ENCODE peak calls at places on chromosomes 2 and 18, in ten cellular contexts. One of them, this sample, is unnamed.

GRCh38 chr2:173432049-173432754 is 77.5 kb downstream of the CDCA7 start:
- DNase-seq in DND-41: no peak
- DNase-seq in dorsolateral prefrontal cortex: no peak
- DNase-seq in esophagus squamous epithelium: no peak
- DNase-seq in fibroblast of mammary gland: peak; percentile 48
- DNase-seq in HFFc6: peak; percentile 32
- DNase-seq in AG09309: peak; percentile 23
- DNase-seq in adrenal gland: no peak
- DNase-seq in OCI-LY7: no peak
- DNase-seq in thoracic aorta: no peak
- DNase-seq in this sample: no peak

GRCh38 chr2:175976758-175977157 is 25.3 kb downstream of the LNPK start:
- DNase-seq in AG09309: no peak
- DNase-seq in thoracic aorta: no peak
- DNase-seq in HFFc6: peak; percentile 17
- DNase-seq in DND-41: no peak
- DNase-seq in fibroblast of mammary gland: peak; percentile 31
- DNase-seq in OCI-LY7: no peak
- DNase-seq in adrenal gland: no peak
- DNase-seq in dorsolateral prefrontal cortex: no peak
- DNase-seq in esophagus squamous epithelium: no peak
- DNase-seq in this sample: no peak

GRCh38 chr2:208062113-208062512 is 36.8 kb upstream of the PLEKHM3 start:
- DNase-seq in fibroblast of mammary gland: peak; percentile 60
- DNase-seq in HFFc6: peak; percentile 52
- DNase-seq in AG09309: no peak
- DNase-seq in esophagus squamous epithelium: no peak
- DNase-seq in adrenal gland: no peak
- DNase-seq in OCI-LY7: peak; percentile 44
- DNase-seq in dorsolateral prefrontal cortex: no peak
- DNase-seq in DND-41: peak; percentile 7
- DNase-seq in thoracic aorta: no peak
- DNase-seq in this sample: peak; percentile 26

GRCh38 chr2:98448441-98449145 is 3.9 kb downstream of the INPP4A start:
- DNase-seq in fibroblast of mammary gland: no peak
- DNase-seq in esophagus squamous epithelium: no peak
- DNase-seq in DND-41: peak; percentile 66
- DNase-seq in AG09309: no peak
- DNase-seq in adrenal gland: no peak
- DNase-seq in OCI-LY7: no peak
- DNase-seq in HFFc6: no peak
- DNase-seq in thoracic aorta: no peak
- DNase-seq in dorsolateral prefrontal cortex: no peak
- DNase-seq in this sample: peak; percentile 44

GRCh38 chr2:148882051-148882450 is 7.0 kb downstream of the KIF5C start:
- DNase-seq in esophagus squamous epithelium: no peak
- DNase-seq in dorsolateral prefrontal cortex: no peak
- DNase-seq in AG09309: no peak
- DNase-seq in HFFc6: no peak
- DNase-seq in OCI-LY7: no peak
- DNase-seq in thoracic aorta: no peak
- DNase-seq in adrenal gland: no peak
- DNase-seq in fibroblast of mammary gland: no peak
- DNase-seq in DND-41: no peak
- DNase-seq in this sample: no peak

GRCh38 chr2:9145752-9146430 is 60.7 kb upstream of the ASAP2 start:
- DNase-seq in fibroblast of mammary gland: no peak
- DNase-seq in DND-41: no peak
- DNase-seq in OCI-LY7: no peak
- DNase-seq in esophagus squamous epithelium: no peak
- DNase-seq in thoracic aorta: no peak
- DNase-seq in HFFc6: no peak
- DNase-seq in adrenal gland: no peak
- DNase-seq in dorsolateral prefrontal cortex: no peak
- DNase-seq in AG09309: no peak
- DNase-seq in this sample: no peak

GRCh38 chr2:160279813-160280465 is 79.9 kb upstream of the ITGB6 start:
- DNase-seq in esophagus squamous epithelium: no peak
- DNase-seq in AG09309: no peak
- DNase-seq in OCI-LY7: no peak
- DNase-seq in DND-41: no peak
- DNase-seq in dorsolateral prefrontal cortex: no peak
- DNase-seq in thoracic aorta: no peak
- DNase-seq in HFFc6: peak; percentile 72
- DNase-seq in fibroblast of mammary gland: peak; percentile 69
- DNase-seq in adrenal gland: no peak
- DNase-seq in this sample: no peak

GRCh38 chr2:236078675-236079255 is 89.4 kb downstream of the GBX2 start:
- DNase-seq in DND-41: no peak
- DNase-seq in OCI-LY7: no peak
- DNase-seq in adrenal gland: no peak
- DNase-seq in dorsolateral prefrontal cortex: no peak
- DNase-seq in fibroblast of mammary gland: no peak
- DNase-seq in esophagus squamous epithelium: no peak
- DNase-seq in AG09309: no peak
- DNase-seq in thoracic aorta: no peak
- DNase-seq in HFFc6: no peak
- DNase-seq in this sample: no peak

GRCh38 chr2:128466377-128467175 is 147.9 kb upstream of the HS6ST1 start:
- DNase-seq in OCI-LY7: no peak
- DNase-seq in HFFc6: no peak
- DNase-seq in AG09309: no peak
- DNase-seq in adrenal gland: peak; percentile 90
- DNase-seq in dorsolateral prefrontal cortex: no peak
- DNase-seq in fibroblast of mammary gland: no peak
- DNase-seq in esophagus squamous epithelium: no peak
- DNase-seq in thoracic aorta: peak; percentile 47
- DNase-seq in DND-41: peak; percentile 11
- DNase-seq in this sample: no peak

GRCh38 chr18:61869631-61870030 is 23.2 kb downstream of the RNF152 start:
- DNase-seq in adrenal gland: no peak
- DNase-seq in HFFc6: no peak
- DNase-seq in fibroblast of mammary gland: no peak
- DNase-seq in thoracic aorta: no peak
- DNase-seq in dorsolateral prefrontal cortex: no peak
- DNase-seq in esophagus squamous epithelium: no peak
- DNase-seq in OCI-LY7: no peak
- DNase-seq in DND-41: no peak
- DNase-seq in AG09309: no peak
- DNase-seq in this sample: no peak

GRCh38 chr2:38947241-38948239 is 57.9 kb downstream of the ARHGEF33 start:
- DNase-seq in dorsolateral prefrontal cortex: peak; percentile 78
- DNase-seq in HFFc6: peak; percentile 85
- DNase-seq in adrenal gland: peak; percentile 86
- DNase-seq in OCI-LY7: peak; percentile 84
- DNase-seq in fibroblast of mammary gland: peak; percentile 74
- DNase-seq in esophagus squamous epithelium: no peak
- DNase-seq in AG09309: peak; percentile 23
- DNase-seq in thoracic aorta: peak; percentile 52
- DNase-seq in DND-41: peak; percentile 74
- DNase-seq in this sample: peak; percentile 89

GRCh38 chr2:160256511-160256910 is 56.4 kb upstream of the ITGB6 start:
- DNase-seq in HFFc6: no peak
- DNase-seq in OCI-LY7: no peak
- DNase-seq in adrenal gland: no peak
- DNase-seq in fibroblast of mammary gland: no peak
- DNase-seq in AG09309: no peak
- DNase-seq in dorsolateral prefrontal cortex: no peak
- DNase-seq in thoracic aorta: no peak
- DNase-seq in esophagus squamous epithelium: no peak
- DNase-seq in DND-41: no peak
- DNase-seq in this sample: no peak

GRCh38 chr2:96811916-96812315 is 4.2 kb upstream of the CNNM3 start:
- DNase-seq in esophagus squamous epithelium: no peak
- DNase-seq in adrenal gland: no peak
- DNase-seq in fibroblast of mammary gland: peak; percentile 87
- DNase-seq in thoracic aorta: no peak
- DNase-seq in dorsolateral prefrontal cortex: no peak
- DNase-seq in AG09309: no peak
- DNase-seq in DND-41: no peak
- DNase-seq in HFFc6: no peak
- DNase-seq in OCI-LY7: no peak
- DNase-seq in this sample: no peak

GRCh38 chr18:37343542-37343851 is 222.1 kb downstream of the CELF4 start:
- DNase-seq in adrenal gland: no peak
- DNase-seq in thoracic aorta: no peak
- DNase-seq in dorsolateral prefrontal cortex: no peak
- DNase-seq in OCI-LY7: no peak
- DNase-seq in fibroblast of mammary gland: no peak
- DNase-seq in AG09309: no peak
- DNase-seq in DND-41: no peak
- DNase-seq in esophagus squamous epithelium: no peak
- DNase-seq in HFFc6: no peak
- DNase-seq in this sample: no peak
- TF ChIP-seq CTCF in adrenal gland: no peak
- TF ChIP-seq CTCF in thoracic aorta: no peak
- TF ChIP-seq CTCF in dorsolateral prefrontal cortex: no peak
- TF ChIP-seq CTCF in OCI-LY7: peak; percentile 10
- TF ChIP-seq CTCF in fibroblast of mammary gland: no peak
- TF ChIP-seq CTCF in AG09309: no peak
- TF ChIP-seq CTCF in DND-41: no peak
- TF ChIP-seq CTCF in esophagus squamous epithelium: no peak
- TF ChIP-seq CTCF in HFFc6: peak; percentile 15
- TF ChIP-seq CTCF in this sample: no peak

GRCh38 chr2:209574515-209574914 is 150.7 kb downstream of the MAP2 start:
- DNase-seq in fibroblast of mammary gland: no peak
- DNase-seq in DND-41: no peak
- DNase-seq in adrenal gland: no peak
- DNase-seq in AG09309: no peak
- DNase-seq in HFFc6: no peak
- DNase-seq in thoracic aorta: no peak
- DNase-seq in dorsolateral prefrontal cortex: no peak
- DNase-seq in esophagus squamous epithelium: no peak
- DNase-seq in OCI-LY7: no peak
- DNase-seq in this sample: no peak

GRCh38 chr2:209579236-209579749 is 155.4 kb downstream of the MAP2 start:
- DNase-seq in AG09309: no peak
- DNase-seq in DND-41: no peak
- DNase-seq in OCI-LY7: no peak
- DNase-seq in esophagus squamous epithelium: no peak
- DNase-seq in adrenal gland: peak; percentile 22
- DNase-seq in thoracic aorta: no peak
- DNase-seq in fibroblast of mammary gland: peak; percentile 4
- DNase-seq in HFFc6: peak; percentile 5
- DNase-seq in dorsolateral prefrontal cortex: peak; percentile 50
- DNase-seq in this sample: no peak

GRCh38 chr2:209578394-209579006 is 154.7 kb downstream of the MAP2 start:
- DNase-seq in OCI-LY7: no peak
- DNase-seq in esophagus squamous epithelium: no peak
- DNase-seq in AG09309: no peak
- DNase-seq in DND-41: no peak
- DNase-seq in dorsolateral prefrontal cortex: no peak
- DNase-seq in adrenal gland: no peak
- DNase-seq in HFFc6: no peak
- DNase-seq in fibroblast of mammary gland: no peak
- DNase-seq in thoracic aorta: no peak
- DNase-seq in this sample: no peak

DNA sequence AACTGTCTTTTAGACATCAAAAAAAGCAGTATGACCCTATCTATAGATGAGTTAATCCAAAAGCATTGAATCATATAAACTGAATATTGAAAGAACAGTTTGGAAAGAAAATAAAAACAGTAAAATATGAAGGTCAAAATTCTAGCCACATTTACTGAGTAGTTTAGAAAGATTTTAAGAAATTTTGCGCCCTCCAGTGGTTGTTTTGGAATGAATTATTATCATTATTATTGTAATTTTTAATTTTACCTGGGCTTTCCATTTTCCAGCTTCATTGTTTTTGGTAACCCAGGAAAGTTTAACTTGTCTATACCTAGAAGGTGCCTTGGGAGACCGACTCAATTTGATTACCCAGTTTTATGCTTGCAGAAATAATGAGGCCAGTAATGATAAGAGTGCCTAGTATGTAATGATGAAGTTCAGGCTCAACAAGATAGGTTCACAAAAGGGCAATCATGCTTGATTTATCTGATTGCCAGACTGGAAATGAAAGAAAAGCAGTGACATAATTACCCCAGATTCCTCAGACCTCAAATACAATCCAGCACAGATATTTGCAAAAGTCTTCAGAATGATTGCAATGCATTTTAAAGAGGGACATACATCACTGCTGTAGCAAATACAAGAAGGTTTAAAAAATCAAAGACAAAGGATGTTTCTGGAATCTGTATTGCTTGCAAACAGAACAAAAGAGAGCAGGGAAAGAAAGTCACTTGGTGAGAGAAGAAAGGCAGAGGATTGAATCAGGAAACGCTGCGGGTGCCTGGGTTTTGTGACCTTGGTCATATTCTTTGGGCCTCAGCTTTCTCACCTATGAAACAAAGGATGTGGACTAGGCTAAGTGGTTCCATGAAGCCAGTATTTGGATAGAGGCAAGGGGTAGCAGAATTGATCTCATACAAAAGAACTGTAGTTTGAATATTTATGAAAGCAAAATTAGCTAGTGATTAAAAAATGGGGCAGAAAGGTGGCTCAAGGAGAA is 153.8 kb downstream of the MAP2 start:
- DNase-seq in dorsolateral prefrontal cortex: no peak
- DNase-seq in DND-41: no peak
- DNase-seq in HFFc6: peak; percentile 13
- DNase-seq in adrenal gland: no peak
- DNase-seq in thoracic aorta: no peak
- DNase-seq in AG09309: no peak
- DNase-seq in esophagus squamous epithelium: no peak
- DNase-seq in OCI-LY7: peak; percentile 23
- DNase-seq in fibroblast of mammary gland: peak; percentile 31
- DNase-seq in this sample: no peak
- TF ChIP-seq CTCF in dorsolateral prefrontal cortex: peak; percentile 58
- TF ChIP-seq CTCF in DND-41: peak; percentile 47
- TF ChIP-seq CTCF in HFFc6: peak; percentile 87
- TF ChIP-seq CTCF in adrenal gland: peak; percentile 21
- TF ChIP-seq CTCF in thoracic aorta: peak; percentile 47
- TF ChIP-seq CTCF in AG09309: peak; percentile 18
- TF ChIP-seq CTCF in esophagus squamous epithelium: no peak
- TF ChIP-seq CTCF in OCI-LY7: peak; percentile 80
- TF ChIP-seq CTCF in fibroblast of mammary gland: peak; percentile 31
- TF ChIP-seq CTCF in this sample: peak; percentile 46

GRCh38 chr2:30147715-30148611 is 1.2 kb downstream of the YPEL5 start:
- DNase-seq in OCI-LY7: peak; percentile 84
- DNase-seq in thoracic aorta: peak; percentile 29
- DNase-seq in DND-41: peak; percentile 75
- DNase-seq in dorsolateral prefrontal cortex: peak; percentile 61
- DNase-seq in adrenal gland: peak; percentile 75
- DNase-seq in esophagus squamous epithelium: no peak
- DNase-seq in HFFc6: peak; percentile 30
- DNase-seq in fibroblast of mammary gland: peak; percentile 34
- DNase-seq in AG09309: no peak
- DNase-seq in this sample: peak; percentile 83
- TF ChIP-seq CTCF in OCI-LY7: peak; percentile 73
- TF ChIP-seq CTCF in thoracic aorta: peak; percentile 30
- TF ChIP-seq CTCF in DND-41: peak; percentile 49
- TF ChIP-seq CTCF in dorsolateral prefrontal cortex: peak; percentile 36
- TF ChIP-seq CTCF in adrenal gland: no peak
- TF ChIP-seq CTCF in esophagus squamous epithelium: peak; percentile 15
- TF ChIP-seq CTCF in HFFc6: peak; percentile 81
- TF ChIP-seq CTCF in fibroblast of mammary gland: no peak
- TF ChIP-seq CTCF in AG09309: peak; percentile 26
- TF ChIP-seq CTCF in this sample: peak; percentile 60

DNA sequence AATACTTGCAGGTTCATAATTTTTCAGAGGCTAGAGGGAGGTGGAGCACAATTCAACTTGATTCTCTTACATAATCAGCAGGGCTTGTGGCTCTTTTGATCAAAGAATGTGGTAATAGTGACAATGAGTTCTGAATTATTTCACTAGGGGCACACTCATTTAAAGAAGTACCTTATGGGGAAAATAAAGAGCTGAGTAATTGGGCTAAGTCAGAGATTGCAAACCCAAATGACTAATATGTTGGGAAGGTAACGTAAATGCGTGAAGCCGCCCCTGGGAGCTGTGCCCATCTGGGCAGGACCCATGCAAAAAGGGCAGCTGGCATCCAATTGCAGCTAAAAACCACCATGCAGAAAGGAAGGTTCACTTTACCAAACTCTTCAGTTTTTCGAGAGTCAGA is 35.3 kb downstream of the NCKAP5 start:
- DNase-seq in HFFc6: peak; percentile 32
- DNase-seq in dorsolateral prefrontal cortex: no peak
- DNase-seq in DND-41: no peak
- DNase-seq in fibroblast of mammary gland: peak; percentile 0
- DNase-seq in thoracic aorta: no peak
- DNase-seq in OCI-LY7: no peak
- DNase-seq in esophagus squamous epithelium: no peak
- DNase-seq in AG09309: peak; percentile 25
- DNase-seq in adrenal gland: no peak
- DNase-seq in this sample: no peak
- TF ChIP-seq CTCF in HFFc6: peak; percentile 42
- TF ChIP-seq CTCF in dorsolateral prefrontal cortex: no peak
- TF ChIP-seq CTCF in DND-41: no peak
- TF ChIP-seq CTCF in fibroblast of mammary gland: no peak
- TF ChIP-seq CTCF in thoracic aorta: no peak
- TF ChIP-seq CTCF in OCI-LY7: no peak
- TF ChIP-seq CTCF in esophagus squamous epithelium: no peak
- TF ChIP-seq CTCF in AG09309: peak; percentile 17
- TF ChIP-seq CTCF in adrenal gland: no peak
- TF ChIP-seq CTCF in this sample: no peak